ENCODE peak calls at places on chromosomes 7 and 10, in five cellular contexts. One of them, this sample, is unnamed.

GRCh38 chr7:7785349-7785973 is 67.1 kb upstream of the RPA3 start:
- DNase-seq in fibroblast of the aortic adventitia: no peak
- DNase-seq in H4: no peak
- DNase-seq in Kasumi-1: no peak
- DNase-seq in T-cell: no peak
- DNase-seq in this sample: no peak

GRCh38 chr10:131781076-131781475 is 119.7 kb upstream of the PPP2R2D start:
- DNase-seq in fibroblast of the aortic adventitia: no peak
- DNase-seq in H4: no peak
- DNase-seq in Kasumi-1: no peak
- DNase-seq in T-cell: no peak
- DNase-seq in this sample: no peak

GRCh38 chr10:117830832-117831231 is 215.9 kb downstream of the RAB11FIP2 start:
- DNase-seq in fibroblast of the aortic adventitia: no peak
- DNase-seq in H4: no peak
- DNase-seq in Kasumi-1: no peak
- DNase-seq in T-cell: peak
- DNase-seq in this sample: no peak

GRCh38 chr7:139526578-139527544 is 3.4 kb downstream of the CLEC2L start:
- DNase-seq in fibroblast of the aortic adventitia: peak
- DNase-seq in H4: peak
- DNase-seq in Kasumi-1: no peak
- DNase-seq in T-cell: no peak
- DNase-seq in this sample: no peak

GRCh38 chr10:53253221-53253620 is 480.6 kb upstream of the MBL2 start:
- DNase-seq in fibroblast of the aortic adventitia: no peak
- DNase-seq in H4: no peak
- DNase-seq in Kasumi-1: no peak
- DNase-seq in T-cell: no peak
- DNase-seq in this sample: no peak

GRCh38 chr10:103641326-103641725 is 147.8 kb downstream of the NEURL1 start:
- DNase-seq in fibroblast of the aortic adventitia: no peak
- DNase-seq in H4: no peak
- DNase-seq in Kasumi-1: no peak
- DNase-seq in T-cell: no peak
- DNase-seq in this sample: no peak

GRCh38 chr7:28575241-28575643 is 162.9 kb downstream of the CREB5 start:
- DNase-seq in fibroblast of the aortic adventitia: no peak
- DNase-seq in H4: no peak
- DNase-seq in Kasumi-1: no peak
- DNase-seq in T-cell: no peak
- DNase-seq in this sample: no peak

GRCh38 chr10:30959855-30960247 is 71.8 kb downstream of the ZNF438 start:
- DNase-seq in fibroblast of the aortic adventitia: no peak
- DNase-seq in H4: no peak
- DNase-seq in Kasumi-1: no peak
- DNase-seq in T-cell: no peak
- DNase-seq in this sample: no peak

GRCh38 chr10:5658871-5659618 is 7.3 kb downstream of the ASB13 start:
- DNase-seq in fibroblast of the aortic adventitia: no peak
- DNase-seq in H4: no peak
- DNase-seq in Kasumi-1: no peak
- DNase-seq in T-cell: no peak
- DNase-seq in this sample: no peak

GRCh38 chr10:96642973-96643372 is 56.2 kb upstream of the TM9SF3 start:
- DNase-seq in fibroblast of the aortic adventitia: no peak
- DNase-seq in H4: no peak
- DNase-seq in Kasumi-1: peak
- DNase-seq in T-cell: peak
- DNase-seq in this sample: peak

GRCh38 chr10:47326306-47326926 is 4.2 kb downstream of the GDF2 start:
- DNase-seq in fibroblast of the aortic adventitia: no peak
- DNase-seq in H4: no peak
- DNase-seq in Kasumi-1: no peak
- DNase-seq in T-cell: no peak
- DNase-seq in this sample: peak

GRCh38 chr10:97854735-97855134 is 5.1 kb downstream of the GOLGA7B start:
- DNase-seq in fibroblast of the aortic adventitia: no peak
- DNase-seq in H4: no peak
- DNase-seq in Kasumi-1: no peak
- DNase-seq in T-cell: no peak
- DNase-seq in this sample: no peak

GRCh38 chr7:116354546-116355422 is 144.4 kb downstream of the TES start:
- DNase-seq in fibroblast of the aortic adventitia: peak
- DNase-seq in H4: peak
- DNase-seq in Kasumi-1: peak
- DNase-seq in T-cell: no peak
- DNase-seq in this sample: no peak

GRCh38 chr10:1373287-1373686 is 317.1 kb downstream of the WDR37 start:
- DNase-seq in fibroblast of the aortic adventitia: no peak
- DNase-seq in H4: no peak
- DNase-seq in Kasumi-1: no peak
- DNase-seq in T-cell: no peak
- DNase-seq in this sample: no peak

GRCh38 chr7:99108615-99109014 is 35.3 kb downstream of the SMURF1 start:
- DNase-seq in fibroblast of the aortic adventitia: peak
- DNase-seq in H4: no peak
- DNase-seq in Kasumi-1: no peak
- DNase-seq in T-cell: no peak
- DNase-seq in this sample: no peak

GRCh38 chr10:71635867-71636266 is 83.7 kb downstream of the C10orf105 start:
- DNase-seq in fibroblast of the aortic adventitia: no peak
- DNase-seq in H4: no peak
- DNase-seq in Kasumi-1: no peak
- DNase-seq in T-cell: no peak
- DNase-seq in this sample: no peak

GRCh38 chr10:100717166-100717565 is 28.2 kb upstream of the PAX2 start:
- DNase-seq in fibroblast of the aortic adventitia: no peak
- DNase-seq in H4: no peak
- DNase-seq in Kasumi-1: no peak
- DNase-seq in T-cell: no peak
- DNase-seq in this sample: no peak

GRCh38 chr7:54722502-54722901 is 36.5 kb downstream of the SEC61G start:
- DNase-seq in fibroblast of the aortic adventitia: no peak
- DNase-seq in H4: no peak
- DNase-seq in Kasumi-1: no peak
- DNase-seq in T-cell: no peak
- DNase-seq in this sample: no peak

GRCh38 chr10:132961-133898 is 2.0 kb upstream of the ZMYND11 start:
- DNase-seq in fibroblast of the aortic adventitia: peak
- DNase-seq in H4: no peak
- DNase-seq in Kasumi-1: no peak
- DNase-seq in T-cell: no peak
- DNase-seq in this sample: no peak

GRCh38 chr10:87979847-87980246 is 116.4 kb downstream of the PTEN start:
- DNase-seq in fibroblast of the aortic adventitia: no peak
- DNase-seq in H4: no peak
- DNase-seq in Kasumi-1: no peak
- DNase-seq in T-cell: no peak
- DNase-seq in this sample: no peak

GRCh38 chr7:16649196-16649595 is 3.2 kb downstream of the BZW2 start:
- DNase-seq in fibroblast of the aortic adventitia: peak
- DNase-seq in H4: no peak
- DNase-seq in Kasumi-1: no peak
- DNase-seq in T-cell: no peak
- DNase-seq in this sample: no peak

GRCh38 chr7:22859676-22860290 is 37.1 kb upstream of the TOMM7 start:
- DNase-seq in fibroblast of the aortic adventitia: peak
- DNase-seq in H4: no peak
- DNase-seq in Kasumi-1: peak
- DNase-seq in T-cell: no peak
- DNase-seq in this sample: no peak

GRCh38 chr7:51016546-51016945 is 233.8 kb upstream of the GRB10 start:
- DNase-seq in fibroblast of the aortic adventitia: no peak
- DNase-seq in H4: no peak
- DNase-seq in Kasumi-1: no peak
- DNase-seq in T-cell: no peak
- DNase-seq in this sample: no peak

GRCh38 chr7:107100824-107101223 is 56.3 kb downstream of the PRKAR2B start:
- DNase-seq in fibroblast of the aortic adventitia: no peak
- DNase-seq in H4: no peak
- DNase-seq in Kasumi-1: no peak
- DNase-seq in T-cell: no peak
- DNase-seq in this sample: no peak

GRCh38 chr7:26070290-26070689 is 81.7 kb upstream of the NFE2L3 start:
- DNase-seq in fibroblast of the aortic adventitia: no peak
- DNase-seq in H4: no peak
- DNase-seq in Kasumi-1: no peak
- DNase-seq in T-cell: no peak
- DNase-seq in this sample: no peak

GRCh38 chr10:131872837-131873375 is 27.9 kb upstream of the PPP2R2D start:
- DNase-seq in fibroblast of the aortic adventitia: no peak
- DNase-seq in H4: no peak
- DNase-seq in Kasumi-1: no peak
- DNase-seq in T-cell: no peak
- DNase-seq in this sample: no peak